ENCODE peak calls at places on chromosomes 3 and 15, in six cellular contexts. I, F, O, E, M and K are unnamed samples.

GRCh38 chr3:114498779-114499370 is 205.0 kb downstream of the TIGIT start:
- DNase-seq in M (no peak), I (peak), O (peak), E (no peak), F (no peak), K (peak)

GRCh38 chr3:123105201-123106189 is 38.7 kb downstream of the PDIA5 start:
- DNase-seq in M (no peak), I (no peak), O (no peak), E (no peak), F (peak), K (no peak)

GRCh38 chr3:171230857-171231256 is 204.3 kb upstream of the SLC2A2 start:
- DNase-seq in F (no peak), I (no peak), O (no peak), E (no peak), M (no peak), K (no peak)

GRCh38 chr3:11544413-11545181 is 99.1 kb downstream of the VGLL4 start:
- DNase-seq in M (no peak), E (no peak), I (no peak), O (no peak), F (no peak), K (no peak)

GRCh38 chr3:150300847-150301517 is 107.1 kb upstream of the TSC22D2 start:
- DNase-seq in M (no peak), E (no peak), F (no peak), O (no peak), I (no peak), K (no peak)

GRCh38 chr3:131535596-131535995 is 32.8 kb upstream of the MRPL3 start:
- DNase-seq in O (no peak), F (no peak), I (no peak), M (no peak), E (no peak), K (no peak)

GRCh38 chr15:74402873-74403589 is 30.7 kb downstream of the SEMA7A start:
- DNase-seq in F (peak), I (no peak), O (no peak), E (peak), M (peak), K (no peak)

GRCh38 chr3:9153763-9154601 is 95.5 kb downstream of the SRGAP3 start:
- DNase-seq in F (no peak), E (no peak), M (no peak), I (no peak), O (no peak), K (no peak)

GRCh38 chr15:63188937-63189871 is at the start of gene RAB8B:
- DNase-seq in I (peak), E (peak), F (peak), O (peak), M (peak), K (peak)

GRCh38 chr15:40992241-40992741 is 39.0 kb downstream of the CHAC1 start:
- DNase-seq in E (no peak), O (no peak), F (no peak), I (no peak), M (no peak), K (no peak)

GRCh38 chr3:167785790-167786189 is 50.3 kb downstream of the SERPINI1 start:
- DNase-seq in F (no peak), O (no peak), M (no peak), I (no peak), E (no peak), K (no peak)

GRCh38 chr3:100032262-100032661 is 82.0 kb downstream of the FILIP1L start:
- DNase-seq in F (no peak), M (no peak), E (no peak), O (no peak), I (no peak), K (no peak)

GRCh38 chr3:46112296-46112695 is 85.0 kb upstream of the XCR1 start:
- DNase-seq in E (no peak), O (no peak), I (no peak), M (no peak), F (no peak), K (no peak)

GRCh38 chr15:75061272-75061671 is 37.9 kb downstream of the PPCDC start:
- DNase-seq in I (no peak), O (no peak), M (no peak), F (peak), E (no peak), K (no peak)

GRCh38 chr3:147191795-147192385 is 214.5 kb downstream of the ZIC4 start:
- DNase-seq in F (no peak), E (no peak), O (peak), M (no peak), I (no peak), K (no peak)

GRCh38 chr3:9862391-9863235 is 17.4 kb downstream of the CIDEC start:
- DNase-seq in F (no peak), E (no peak), O (no peak), M (peak), I (no peak), K (no peak)

GRCh38 chr15:74964794-74965193 is 8.2 kb upstream of the RPP25 start:
- DNase-seq in O (no peak), I (peak), M (no peak), E (no peak), F (no peak), K (no peak)

GRCh38 chr3:132726341-132726823 is 4.2 kb upstream of the NPHP3 start:
- DNase-seq in F (no peak), M (no peak), I (no peak), E (no peak), O (peak), K (no peak)

GRCh38 chr15:86676002-86676401 is 596.3 kb downstream of the AGBL1 start:
- DNase-seq in I (no peak), E (no peak), M (no peak), O (no peak), F (no peak), K (no peak)

GRCh38 chr3:99586680-99587079 is 51.7 kb upstream of the COL8A1 start:
- DNase-seq in I (no peak), E (no peak), M (no peak), F (no peak), O (no peak), K (no peak)

GRCh38 chr15:53787349-53787748 is 27.9 kb upstream of the WDR72 start:
- DNase-seq in F (no peak), E (no peak), I (peak), O (no peak), M (no peak), K (no peak)

GRCh38 chr3:184177767-184178306 is 3.2 kb downstream of the AP2M1 start:
- DNase-seq in O (no peak), F (no peak), E (no peak), M (no peak), I (no peak), K (no peak)

GRCh38 chr3:172263781-172264486 is 184.3 kb downstream of the GHSR start:
- DNase-seq in O (no peak), M (no peak), F (no peak), E (no peak), I (no peak), K (no peak)

GRCh38 chr15:48413304-48413703 is 82.1 kb downstream of the DUT start:
- DNase-seq in I (no peak), E (no peak), M (no peak), F (no peak), O (no peak), K (no peak)